ENCODE peak calls at places on chromosomes 7 and 10, in ten cellular contexts. One of them, this sample, is unnamed.

GRCh38 chr10:71484352-71484751 is 87.6 kb downstream of the CDH23 start:
- DNase-seq in nucleus accumbens: no peak
- DNase-seq in HT1080: no peak
- DNase-seq in AG08396: no peak
- DNase-seq in Calu3: no peak
- DNase-seq in endothelial cell of umbilical vein: no peak
- DNase-seq in fibroblast of lung: no peak
- DNase-seq in astrocyte of the spinal cord: no peak
- DNase-seq in NCI-H1105: no peak
- DNase-seq in NCI-H1694 treated with DMSO at 0.1 percent for 48 hours: no peak
- DNase-seq in this sample: no peak

GRCh38 chr10:44166441-44166840 is 218.5 kb downstream of the CXCL12 start:
- DNase-seq in nucleus accumbens: no peak
- DNase-seq in HT1080: no peak
- DNase-seq in AG08396: no peak
- DNase-seq in Calu3: no peak
- DNase-seq in endothelial cell of umbilical vein: no peak
- DNase-seq in fibroblast of lung: no peak
- DNase-seq in astrocyte of the spinal cord: no peak
- DNase-seq in NCI-H1105: no peak
- DNase-seq in NCI-H1694 treated with DMSO at 0.1 percent for 48 hours: no peak
- DNase-seq in this sample: no peak

GRCh38 chr7:85405503-85405902 is 218.6 kb upstream of the SEMA3D start:
- DNase-seq in nucleus accumbens: no peak
- DNase-seq in HT1080: no peak
- DNase-seq in AG08396: no peak
- DNase-seq in Calu3: no peak
- DNase-seq in endothelial cell of umbilical vein: no peak
- DNase-seq in fibroblast of lung: no peak
- DNase-seq in astrocyte of the spinal cord: no peak
- DNase-seq in NCI-H1105: no peak
- DNase-seq in NCI-H1694 treated with DMSO at 0.1 percent for 48 hours: no peak
- DNase-seq in this sample: no peak

GRCh38 chr10:124385627-124386185 is 33.0 kb downstream of the OAT start:
- DNase-seq in nucleus accumbens: no peak
- DNase-seq in HT1080: no peak
- DNase-seq in AG08396: no peak
- DNase-seq in Calu3: no peak
- DNase-seq in endothelial cell of umbilical vein: no peak
- DNase-seq in fibroblast of lung: no peak
- DNase-seq in astrocyte of the spinal cord: no peak
- DNase-seq in NCI-H1105: no peak
- DNase-seq in NCI-H1694 treated with DMSO at 0.1 percent for 48 hours: no peak
- DNase-seq in this sample: no peak

GRCh38 chr7:128168667-128169210 is 72.3 kb upstream of the LEP start:
- DNase-seq in nucleus accumbens: no peak
- DNase-seq in HT1080: no peak
- DNase-seq in AG08396: peak; percentile 57
- DNase-seq in Calu3: peak; percentile 30
- DNase-seq in endothelial cell of umbilical vein: peak; percentile 12
- DNase-seq in fibroblast of lung: peak; percentile 5
- DNase-seq in astrocyte of the spinal cord: peak; percentile 8
- DNase-seq in NCI-H1105: no peak
- DNase-seq in NCI-H1694 treated with DMSO at 0.1 percent for 48 hours: no peak
- DNase-seq in this sample: no peak

GRCh38 chr7:159015081-159015893 is 129.4 kb downstream of the VIPR2 start:
- DNase-seq in nucleus accumbens: no peak
- DNase-seq in HT1080: peak; percentile 32
- DNase-seq in AG08396: peak; percentile 42
- DNase-seq in Calu3: no peak
- DNase-seq in endothelial cell of umbilical vein: no peak
- DNase-seq in fibroblast of lung: peak; percentile 84
- DNase-seq in astrocyte of the spinal cord: peak; percentile 53
- DNase-seq in NCI-H1105: no peak
- DNase-seq in NCI-H1694 treated with DMSO at 0.1 percent for 48 hours: no peak
- DNase-seq in this sample: no peak

GRCh38 chr10:119714484-119714816 is 11.4 kb upstream of the INPP5F start:
- DNase-seq in nucleus accumbens: no peak
- DNase-seq in HT1080: no peak
- DNase-seq in AG08396: no peak
- DNase-seq in Calu3: no peak
- DNase-seq in endothelial cell of umbilical vein: no peak
- DNase-seq in fibroblast of lung: no peak
- DNase-seq in astrocyte of the spinal cord: no peak
- DNase-seq in NCI-H1105: no peak
- DNase-seq in NCI-H1694 treated with DMSO at 0.1 percent for 48 hours: no peak
- DNase-seq in this sample: no peak

GRCh38 chr7:142581341-142581740 is 167.9 kb upstream of the PRSS1 start:
- DNase-seq in nucleus accumbens: no peak
- DNase-seq in HT1080: no peak
- DNase-seq in AG08396: peak; percentile 27
- DNase-seq in Calu3: no peak
- DNase-seq in endothelial cell of umbilical vein: no peak
- DNase-seq in fibroblast of lung: no peak
- DNase-seq in astrocyte of the spinal cord: no peak
- DNase-seq in NCI-H1105: no peak
- DNase-seq in NCI-H1694 treated with DMSO at 0.1 percent for 48 hours: no peak
- DNase-seq in this sample: no peak

GRCh38 chr7:25656581-25657026 is 428.3 kb upstream of the NPVF start:
- DNase-seq in nucleus accumbens: no peak
- DNase-seq in HT1080: no peak
- DNase-seq in AG08396: no peak
- DNase-seq in Calu3: no peak
- DNase-seq in endothelial cell of umbilical vein: peak; percentile 7
- DNase-seq in fibroblast of lung: peak; percentile 30
- DNase-seq in astrocyte of the spinal cord: no peak
- DNase-seq in NCI-H1105: peak; percentile 59
- DNase-seq in NCI-H1694 treated with DMSO at 0.1 percent for 48 hours: no peak
- DNase-seq in this sample: peak; percentile 88

GRCh38 chr7:110322796-110323195 is 768.1 kb upstream of the LRRN3 start:
- DNase-seq in nucleus accumbens: no peak
- DNase-seq in HT1080: no peak
- DNase-seq in AG08396: no peak
- DNase-seq in Calu3: no peak
- DNase-seq in endothelial cell of umbilical vein: no peak
- DNase-seq in fibroblast of lung: no peak
- DNase-seq in astrocyte of the spinal cord: no peak
- DNase-seq in NCI-H1105: no peak
- DNase-seq in NCI-H1694 treated with DMSO at 0.1 percent for 48 hours: no peak
- DNase-seq in this sample: no peak

GRCh38 chr10:9786101-9786500 is 1231.6 kb upstream of the CELF2 start:
- DNase-seq in nucleus accumbens: no peak
- DNase-seq in HT1080: peak; percentile 81
- DNase-seq in AG08396: no peak
- DNase-seq in Calu3: no peak
- DNase-seq in endothelial cell of umbilical vein: peak; percentile 86
- DNase-seq in fibroblast of lung: peak; percentile 25
- DNase-seq in astrocyte of the spinal cord: peak; percentile 60
- DNase-seq in NCI-H1105: no peak
- DNase-seq in NCI-H1694 treated with DMSO at 0.1 percent for 48 hours: no peak
- DNase-seq in this sample: no peak

GRCh38 chr7:137324796-137325700 is 18.5 kb downstream of the PTN start:
- DNase-seq in nucleus accumbens: no peak
- DNase-seq in HT1080: no peak
- DNase-seq in AG08396: no peak
- DNase-seq in Calu3: no peak
- DNase-seq in endothelial cell of umbilical vein: no peak
- DNase-seq in fibroblast of lung: no peak
- DNase-seq in astrocyte of the spinal cord: no peak
- DNase-seq in NCI-H1105: no peak
- DNase-seq in NCI-H1694 treated with DMSO at 0.1 percent for 48 hours: no peak
- DNase-seq in this sample: no peak

GRCh38 chr7:37208528-37208927 is 240.1 kb downstream of the ELMO1 start:
- DNase-seq in nucleus accumbens: peak; percentile 47
- DNase-seq in HT1080: peak; percentile 41
- DNase-seq in AG08396: peak; percentile 32
- DNase-seq in Calu3: peak; percentile 63
- DNase-seq in endothelial cell of umbilical vein: peak; percentile 73
- DNase-seq in fibroblast of lung: peak; percentile 99
- DNase-seq in astrocyte of the spinal cord: peak; percentile 4
- DNase-seq in NCI-H1105: peak; percentile 9
- DNase-seq in NCI-H1694 treated with DMSO at 0.1 percent for 48 hours: peak; percentile 44
- DNase-seq in this sample: peak; percentile 27

GRCh38 chr7:129494041-129494440 is 8.3 kb upstream of the SMKR1 start:
- DNase-seq in nucleus accumbens: no peak
- DNase-seq in HT1080: peak; percentile 67
- DNase-seq in AG08396: peak; percentile 59
- DNase-seq in Calu3: no peak
- DNase-seq in endothelial cell of umbilical vein: no peak
- DNase-seq in fibroblast of lung: peak; percentile 96
- DNase-seq in astrocyte of the spinal cord: peak; percentile 82
- DNase-seq in NCI-H1105: no peak
- DNase-seq in NCI-H1694 treated with DMSO at 0.1 percent for 48 hours: no peak
- DNase-seq in this sample: no peak

GRCh38 chr7:28544453-28545142 is 132.3 kb downstream of the CREB5 start:
- DNase-seq in nucleus accumbens: no peak
- DNase-seq in HT1080: no peak
- DNase-seq in AG08396: no peak
- DNase-seq in Calu3: no peak
- DNase-seq in endothelial cell of umbilical vein: no peak
- DNase-seq in fibroblast of lung: no peak
- DNase-seq in astrocyte of the spinal cord: no peak
- DNase-seq in NCI-H1105: no peak
- DNase-seq in NCI-H1694 treated with DMSO at 0.1 percent for 48 hours: no peak
- DNase-seq in this sample: no peak

GRCh38 chr7:140349172-140349771 is 49.1 kb downstream of the SLC37A3 start:
- DNase-seq in nucleus accumbens: peak; percentile 9
- DNase-seq in HT1080: no peak
- DNase-seq in AG08396: no peak
- DNase-seq in Calu3: no peak
- DNase-seq in endothelial cell of umbilical vein: peak; percentile 80
- DNase-seq in fibroblast of lung: no peak
- DNase-seq in astrocyte of the spinal cord: peak; percentile 36
- DNase-seq in NCI-H1105: no peak
- DNase-seq in NCI-H1694 treated with DMSO at 0.1 percent for 48 hours: no peak
- DNase-seq in this sample: no peak

GRCh38 chr10:36489181-36489927 is 636.0 kb upstream of the ANKRD30A start:
- DNase-seq in nucleus accumbens: no peak
- DNase-seq in HT1080: no peak
- DNase-seq in AG08396: no peak
- DNase-seq in Calu3: no peak
- DNase-seq in endothelial cell of umbilical vein: peak; percentile 93
- DNase-seq in fibroblast of lung: no peak
- DNase-seq in astrocyte of the spinal cord: peak; percentile 84
- DNase-seq in NCI-H1105: no peak
- DNase-seq in NCI-H1694 treated with DMSO at 0.1 percent for 48 hours: no peak
- DNase-seq in this sample: no peak

GRCh38 chr10:79357180-79357579 is 9.9 kb downstream of the PPIF start:
- DNase-seq in nucleus accumbens: no peak
- DNase-seq in HT1080: no peak
- DNase-seq in AG08396: no peak
- DNase-seq in Calu3: no peak
- DNase-seq in endothelial cell of umbilical vein: no peak
- DNase-seq in fibroblast of lung: no peak
- DNase-seq in astrocyte of the spinal cord: no peak
- DNase-seq in NCI-H1105: no peak
- DNase-seq in NCI-H1694 treated with DMSO at 0.1 percent for 48 hours: no peak
- DNase-seq in this sample: no peak

GRCh38 chr7:29883462-29884398 is 77.4 kb downstream of the WIPF3 start:
- DNase-seq in nucleus accumbens: no peak
- DNase-seq in HT1080: no peak
- DNase-seq in AG08396: no peak
- DNase-seq in Calu3: no peak
- DNase-seq in endothelial cell of umbilical vein: no peak
- DNase-seq in fibroblast of lung: no peak
- DNase-seq in astrocyte of the spinal cord: no peak
- DNase-seq in NCI-H1105: no peak
- DNase-seq in NCI-H1694 treated with DMSO at 0.1 percent for 48 hours: no peak
- DNase-seq in this sample: no peak

GRCh38 chr10:97762056-97762455 is 9.7 kb downstream of the SFRP5 start:
- DNase-seq in nucleus accumbens: no peak
- DNase-seq in HT1080: no peak
- DNase-seq in AG08396: no peak
- DNase-seq in Calu3: no peak
- DNase-seq in endothelial cell of umbilical vein: no peak
- DNase-seq in fibroblast of lung: no peak
- DNase-seq in astrocyte of the spinal cord: no peak
- DNase-seq in NCI-H1105: no peak
- DNase-seq in NCI-H1694 treated with DMSO at 0.1 percent for 48 hours: no peak
- DNase-seq in this sample: no peak

GRCh38 chr7:80505900-80506500 is 5.9 kb downstream of the GNAT3 start:
- DNase-seq in nucleus accumbens: no peak
- DNase-seq in HT1080: no peak
- DNase-seq in AG08396: no peak
- DNase-seq in Calu3: no peak
- DNase-seq in endothelial cell of umbilical vein: no peak
- DNase-seq in fibroblast of lung: no peak
- DNase-seq in astrocyte of the spinal cord: no peak
- DNase-seq in NCI-H1105: no peak
- DNase-seq in NCI-H1694 treated with DMSO at 0.1 percent for 48 hours: no peak
- DNase-seq in this sample: no peak

GRCh38 chr10:33352154-33352553 is 17.7 kb upstream of the NRP1 start:
- DNase-seq in nucleus accumbens: no peak
- DNase-seq in HT1080: peak; percentile 80
- DNase-seq in AG08396: peak; percentile 42
- DNase-seq in Calu3: no peak
- DNase-seq in endothelial cell of umbilical vein: peak; percentile 73
- DNase-seq in fibroblast of lung: peak; percentile 92
- DNase-seq in astrocyte of the spinal cord: peak; percentile 64
- DNase-seq in NCI-H1105: no peak
- DNase-seq in NCI-H1694 treated with DMSO at 0.1 percent for 48 hours: no peak
- DNase-seq in this sample: no peak

GRCh38 chr10:118395919-118396318 is 53.8 kb upstream of the FAM204A start:
- DNase-seq in nucleus accumbens: no peak
- DNase-seq in HT1080: no peak
- DNase-seq in AG08396: no peak
- DNase-seq in Calu3: no peak
- DNase-seq in endothelial cell of umbilical vein: no peak
- DNase-seq in fibroblast of lung: no peak
- DNase-seq in astrocyte of the spinal cord: no peak
- DNase-seq in NCI-H1105: no peak
- DNase-seq in NCI-H1694 treated with DMSO at 0.1 percent for 48 hours: no peak
- DNase-seq in this sample: no peak